ENCODE peak calls at places on chromosomes 16 and 17, in five cellular contexts. D is fibroblast of lung, O is hepatocyte, M is mesenchymal stem cell, A is GM23338. C is an unnamed sample.

GRCh38 chr16:50542703-50543102 is 5.5 kb upstream of the NKD1 start:
- DNase-seq in A (no peak), M (no peak), D (no peak), O (no peak), C (no peak)

GRCh38 chr16:50268352-50268751 is 2.0 kb downstream of the ADCY7 start:
- DNase-seq in D (no peak), M (no peak), O (no peak), A (no peak), C (no peak)

GRCh38 chr17:17567114-17567513 is 24.4 kb downstream of the PEMT start:
- DNase-seq in D (no peak), O (no peak), A (no peak), M (no peak), C (no peak)

GRCh38 chr16:28562199-28562598 is 8.5 kb downstream of the SGF29 start:
- DNase-seq in O (no peak), A (no peak), D (no peak), M (no peak), C (no peak)

GRCh38 chr16:9138021-9138680 is 46.7 kb downstream of the HAPSTR1 start:
- DNase-seq in D (no peak), M (no peak), A (no peak), O (no peak), C (no peak)

GRCh38 chr17:78398390-78398789 is 19.9 kb downstream of the PGS1 start:
- DNase-seq in D (no peak), A (no peak), M (no peak), O (no peak), C (no peak)

GRCh38 chr17:3877220-3877619 is 15.6 kb downstream of the CAMKK1 start:
- DNase-seq in O (no peak), D (no peak), M (no peak), A (no peak), C (no peak)

GRCh38 chr17:78785663-78786057 is 3.6 kb upstream of the CYTH1 start:
- DNase-seq in O (no peak), A (peak), M (no peak), D (no peak), C (no peak)

GRCh38 chr16:72837846-72838661 is 209.9 kb downstream of the ZFHX3 start:
- DNase-seq in M (peak), A (peak), O (no peak), D (peak), C (no peak)

GRCh38 chr17:76156662-76156991 is 15.6 kb upstream of the FOXJ1 start:
- DNase-seq in A (no peak), M (no peak), D (no peak), O (no peak), C (no peak)

GRCh38 chr17:57747221-57748017 is 2.3 kb upstream of the CCDC182 start:
- DNase-seq in M (peak), O (peak), D (peak), A (peak), C (peak)

GRCh38 chr17:20171741-20172377 is 162.7 kb downstream of the SPECC1 start:
- DNase-seq in A (no peak), D (peak), M (no peak), O (peak), C (no peak)

GRCh38 chr17:82795615-82796014 is 43.8 kb downstream of the TBCD start:
- DNase-seq in D (no peak), M (no peak), O (no peak), A (no peak), C (no peak)

GRCh38 chr17:72732893-72733618 is 359.4 kb downstream of the SLC39A11 start:
- DNase-seq in O (no peak), D (no peak), A (no peak), M (no peak), C (no peak)

GRCh38 chr16:23575834-23576233 is 18.3 kb downstream of the UBFD1 start:
- DNase-seq in M (no peak), O (no peak), D (no peak), A (peak), C (peak)

GRCh38 chr16:66367968-66368891 is 1.7 kb downstream of the CDH5 start:
- DNase-seq in M (no peak), A (peak), D (no peak), O (no peak), C (no peak)

GRCh38 chr17:8966926-8967325 is 1.4 kb upstream of the PIK3R5 start:
- DNase-seq in O (no peak), M (no peak), A (no peak), D (no peak), C (no peak)

GRCh38 chr16:89953671-89954406 is 5.3 kb downstream of the DEF8 start:
- DNase-seq in M (no peak), D (no peak), A (no peak), O (no peak), C (peak)

GRCh38 chr17:12041316-12041715 is 20.6 kb downstream of the MAP2K4 start:
- DNase-seq in O (no peak), A (no peak), M (peak), D (peak), C (no peak)

GRCh38 chr16:73006021-73006420 is 41.9 kb downstream of the ZFHX3 start:
- DNase-seq in A (no peak), O (no peak), D (no peak), M (no peak), C (no peak)

GRCh38 chr16:70694517-70695218 is 8.8 kb upstream of the MTSS2 start:
- DNase-seq in M (no peak), O (no peak), D (no peak), A (no peak), C (no peak)

GRCh38 chr17:51289776-51290175 is 29.4 kb downstream of the UTP18 start:
- DNase-seq in D (no peak), A (no peak), M (no peak), O (peak), C (peak)

GRCh38 chr17:31523862-31524730 is 132.6 kb downstream of the RAB11FIP4 start:
- DNase-seq in M (no peak), O (no peak), A (no peak), D (no peak), C (no peak)

GRCh38 chr16:15837761-15838160 is 19.1 kb downstream of the MYH11 start:
- DNase-seq in A (no peak), M (no peak), D (no peak), O (no peak), C (no peak)

GRCh38 chr17:1227917-1228751 is 42.1 kb upstream of the BHLHA9 start:
- DNase-seq in A (peak), M (no peak), O (peak), D (no peak), C (peak)

GRCh38 chr16:50354629-50355456 is 13.9 kb downstream of the BRD7 start:
- DNase-seq in A (peak), M (peak), O (no peak), D (no peak), C (peak)

GRCh38 chr17:70110443-70110880 is 35.4 kb downstream of the KCNJ16 start:
- DNase-seq in M (no peak), D (peak), O (peak), A (no peak), C (no peak)

GRCh38 chr17:44932096-44932495 is 15.5 kb downstream of the KIF18B start:
- DNase-seq in O (no peak), M (no peak), D (no peak), A (no peak), C (no peak)

GRCh38 chr17:83177611-83178532 is 98.5 kb downstream of the METRNL start:
- DNase-seq in D (no peak), A (no peak), O (no peak), M (no peak), C (no peak)

GRCh38 chr16:89422527-89422904 is 67.8 kb downstream of the ANKRD11 start:
- DNase-seq in O (no peak), A (no peak), D (peak), M (no peak), C (no peak)

GRCh38 chr16:54466233-54466632 is 179.6 kb upstream of the IRX3 start:
- DNase-seq in A (no peak), O (no peak), M (no peak), D (no peak), C (no peak)

GRCh38 chr16:81485824-81486554 is 41.4 kb downstream of the CMIP start:
- DNase-seq in A (no peak), M (no peak), D (peak), O (no peak), C (no peak)

GRCh38 chr16:81486555-81487061 is 42.0 kb downstream of the CMIP start:
- DNase-seq in A (no peak), O (no peak), D (peak), M (no peak), C (no peak)

GRCh38 chr16:81485225-81485624 is 40.6 kb downstream of the CMIP start:
- DNase-seq in M (no peak), A (no peak), D (peak), O (no peak), C (no peak)

GRCh38 chr16:81488687-81489411 is 44.2 kb downstream of the CMIP start:
- DNase-seq in A (no peak), O (no peak), M (no peak), D (no peak), C (no peak)

GRCh38 chr16:81487301-81487720 is 42.7 kb downstream of the CMIP start:
- DNase-seq in D (peak), O (no peak), M (no peak), A (no peak), C (no peak)
- H2AFZ ChIP-seq in D (no peak), O (no peak), M (no peak), A (no peak), C (no peak)

DNA sequence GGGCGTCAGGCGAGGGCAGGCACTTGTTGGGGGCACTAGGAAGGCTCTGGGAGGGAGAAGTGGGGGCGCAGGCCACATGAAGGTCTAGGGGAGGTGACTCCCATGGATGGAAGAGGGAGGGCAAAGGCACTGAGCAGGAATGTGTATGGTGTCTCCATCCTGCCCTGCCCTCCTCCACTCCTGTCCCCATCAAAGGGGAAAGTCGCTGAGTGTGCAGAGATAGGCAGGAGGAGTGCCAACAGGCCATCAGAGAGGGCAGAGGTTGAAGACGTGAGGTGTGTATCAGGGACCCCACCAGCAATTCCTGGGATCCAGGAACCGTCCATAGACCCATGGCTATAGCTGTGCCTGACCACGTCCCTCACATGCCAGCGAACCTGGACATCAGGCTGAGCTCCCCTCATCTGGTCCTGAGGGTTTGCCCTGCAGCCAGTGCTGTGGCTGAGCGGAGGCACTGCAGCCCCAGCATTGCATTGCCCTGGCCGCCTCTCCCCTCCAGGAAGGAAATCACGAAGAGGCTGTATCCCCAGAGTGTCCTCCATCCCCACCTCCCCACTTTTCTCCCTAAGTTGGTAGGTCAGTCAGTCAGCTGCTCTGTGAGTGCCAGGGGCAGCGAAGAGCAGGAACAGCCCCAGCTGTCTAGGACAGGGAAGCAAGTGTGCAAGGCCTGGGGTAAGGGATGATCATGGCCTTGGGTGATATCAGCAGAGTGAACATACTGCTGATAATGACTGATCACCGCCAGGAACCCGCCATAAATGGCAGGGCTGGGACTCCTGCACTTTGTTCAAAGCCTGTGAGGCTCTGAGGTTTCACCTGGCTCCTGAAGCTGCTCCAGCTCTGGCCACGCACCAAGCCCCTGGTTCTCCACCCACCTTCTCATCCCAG is 6.2 kb upstream of the CYB561 start:
- DNase-seq in M (no peak), O (no peak), D (no peak), A (no peak), C (no peak)
- H2AFZ ChIP-seq in M (no peak), O (no peak), D (no peak), A (no peak), C (no peak)

DNA sequence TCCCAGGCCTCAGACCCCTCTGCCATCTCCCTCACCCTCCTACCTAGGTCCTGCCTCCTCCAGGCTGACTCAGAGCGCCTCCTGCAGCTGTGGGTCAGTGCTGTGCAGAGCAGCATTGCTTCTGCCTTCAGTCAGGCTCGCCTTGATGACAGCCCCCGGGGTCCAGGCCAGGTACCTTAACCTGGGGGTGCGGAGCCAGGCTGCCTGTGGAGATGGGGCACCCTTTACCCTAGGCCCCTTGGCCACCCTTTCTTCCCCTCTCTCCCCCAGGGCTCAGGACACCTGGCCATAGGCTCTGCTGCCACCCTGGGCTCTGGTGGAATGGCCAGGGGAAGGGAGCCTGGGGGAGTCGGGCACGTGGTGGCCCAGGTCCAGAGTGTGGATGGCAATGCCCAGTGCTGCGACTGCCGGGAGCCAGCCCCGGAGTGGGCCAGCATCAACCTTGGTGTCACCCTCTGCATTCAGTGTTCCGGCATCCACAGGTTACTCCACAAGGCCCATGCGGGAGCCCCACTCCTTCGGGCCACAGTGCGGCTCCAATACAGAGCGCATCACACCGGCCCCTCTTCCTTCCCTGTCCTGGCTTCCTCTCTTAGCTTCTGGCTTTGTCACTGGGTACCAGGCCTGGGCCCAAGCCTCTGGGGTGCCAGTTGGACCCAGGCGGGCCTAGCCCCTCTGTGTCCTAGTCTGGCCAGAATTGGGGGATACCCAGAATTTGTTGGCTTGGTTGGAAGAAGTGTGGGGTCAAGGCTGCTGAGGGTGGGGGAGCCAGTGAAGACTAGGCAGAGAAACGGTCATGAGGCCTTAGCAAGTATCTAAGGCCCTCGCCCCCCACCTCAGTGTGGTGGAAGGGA is 5.0 kb upstream of the KCTD11 start:
- DNase-seq in O (no peak), A (no peak), D (no peak), M (no peak), C (no peak)
- H2AFZ ChIP-seq in O (no peak), A (no peak), D (no peak), M (no peak), C (no peak)

GRCh38 chr17:47843391-47843730 is 2.3 kb upstream of the SCRN2 start:
- DNase-seq in M (no peak), D (no peak), O (no peak), A (no peak), C (no peak)
- H2AFZ ChIP-seq in M (no peak), D (no peak), O (no peak), A (no peak), C (no peak)

C was measured in Karpas-422.